ENCODE peak calls at places on chromosome 1, in six cellular contexts. R is heart left ventricle, P is H1, T is head of caudate nucleus, U is M059J, A is NT2/D1. G is an unnamed sample.
A peak's percentile ranks its signal among the peaks of the same experiment; 100 is the strongest.

GRCh38 chr1:32334864-32335618 is 992 bp downstream of the MARCKSL1 start:
- DNase-seq in R (peak; percentile 66), P (peak; percentile 57), T (peak; percentile 76), U (peak; percentile 49), A (no peak), G (peak; percentile 24)

GRCh38 chr1:154453155-154453554 is 48.0 kb downstream of the IL6R start:
- DNase-seq in R (no peak), P (no peak), T (no peak), U (peak; percentile 3), A (no peak), G (peak; percentile 67)

GRCh38 chr1:81703736-81704463 is 96.8 kb upstream of the ADGRL2 start:
- DNase-seq in R (no peak), P (no peak), T (no peak), U (peak; percentile 23), A (no peak), G (peak; percentile 50)

GRCh38 chr1:39205102-39205780 is 746 bp downstream of the MACF1 start:
- DNase-seq in R (peak; percentile 66), P (no peak), T (no peak), U (peak; percentile 97), A (no peak), G (peak; percentile 75)

GRCh38 chr1:52927219-52928082 is at the start of gene SCP2:
- DNase-seq in R (peak; percentile 90), P (peak; percentile 85), T (peak; percentile 89), U (peak; percentile 74), A (peak; percentile 52), G (peak; percentile 70)

GRCh38 chr1:112054504-112054903 is 65.0 kb upstream of the KCND3 start:
- DNase-seq in R (no peak), P (no peak), T (no peak), U (no peak), A (no peak), G (no peak)

GRCh38 chr1:45522324-45523104 is 830 bp upstream of the PRDX1 start:
- DNase-seq in R (no peak), P (no peak), T (no peak), U (peak; percentile 75), A (no peak), G (peak; percentile 40)

GRCh38 chr1:36352141-36352909 is 28.9 kb upstream of the EVA1B start:
- DNase-seq in R (no peak), P (no peak), T (no peak), U (peak; percentile 91), A (no peak), G (peak; percentile 60)

GRCh38 chr1:61143821-61144220 is 61.5 kb downstream of the NFIA start:
- DNase-seq in R (no peak), P (no peak), T (no peak), U (no peak), A (peak; percentile 13), G (no peak)

GRCh38 chr1:206690516-206690915 is 5.8 kb downstream of the MAPKAPK2 start:
- DNase-seq in R (peak; percentile 85), P (no peak), T (peak; percentile 57), U (peak; percentile 44), A (no peak), G (no peak)

GRCh38 chr1:60343736-60344135 is 270.2 kb upstream of the C1orf87 start:
- DNase-seq in R (no peak), P (no peak), T (no peak), U (no peak), A (no peak), G (no peak)

GRCh38 chr1:82775402-82776000 is 974.8 kb downstream of the ADGRL2 start:
- DNase-seq in R (peak; percentile 24), P (peak; percentile 81), T (peak; percentile 76), U (peak; percentile 41), A (peak; percentile 91), G (peak; percentile 9)

GRCh38 chr1:71464016-71464415 is 383.2 kb upstream of the ZRANB2 start:
- DNase-seq in R (no peak), P (no peak), T (no peak), U (peak; percentile 1), A (no peak), G (peak; percentile 29)